ENCODE peak calls at places on chromosomes 13 and 19, in five cellular contexts. One of them, this sample, is unnamed.

GRCh38 chr19:45676851-45677263 is 8.8 kb downstream of the GIPR start:
- DNase-seq in K562: no peak
- DNase-seq in GM12892: peak
- DNase-seq in H1: no peak
- DNase-seq in HepG2: no peak
- DNase-seq in this sample: no peak

GRCh38 chr13:75666646-75667351 is 30.7 kb downstream of the LMO7 start:
- DNase-seq in H1: no peak
- DNase-seq in GM12892: no peak
- DNase-seq in HepG2: no peak
- DNase-seq in K562: no peak
- DNase-seq in this sample: no peak

GRCh38 chr13:31913459-31913858 is 118.1 kb upstream of the FRY start:
- DNase-seq in K562: no peak
- DNase-seq in GM12892: no peak
- DNase-seq in H1: no peak
- DNase-seq in HepG2: no peak
- DNase-seq in this sample: no peak

GRCh38 chr19:34482380-34483250 is 1.1 kb downstream of the WTIP start:
- DNase-seq in K562: no peak
- DNase-seq in H1: no peak
- DNase-seq in GM12892: no peak
- DNase-seq in HepG2: no peak
- DNase-seq in this sample: no peak

GRCh38 chr19:45901912-45902650 is at the start of gene MYPOP:
- DNase-seq in K562: no peak
- DNase-seq in H1: no peak
- DNase-seq in GM12892: no peak
- DNase-seq in HepG2: no peak
- DNase-seq in this sample: no peak

GRCh38 chr13:61202042-61202441 is 213.6 kb downstream of the PCDH20 start:
- DNase-seq in K562: no peak
- DNase-seq in H1: peak
- DNase-seq in GM12892: no peak
- DNase-seq in HepG2: no peak
- DNase-seq in this sample: no peak

GRCh38 chr19:57558525-57558924 is 1.1 kb downstream of the ZNF550 start:
- DNase-seq in HepG2: peak
- DNase-seq in K562: peak
- DNase-seq in H1: no peak
- DNase-seq in GM12892: no peak
- DNase-seq in this sample: no peak

GRCh38 chr13:103799028-103799427 is 732.8 kb upstream of the SLC10A2 start:
- DNase-seq in GM12892: no peak
- DNase-seq in K562: no peak
- DNase-seq in HepG2: no peak
- DNase-seq in H1: no peak
- DNase-seq in this sample: no peak

GRCh38 chr13:71368301-71368700 is 498.7 kb downstream of the DACH1 start:
- DNase-seq in H1: no peak
- DNase-seq in HepG2: no peak
- DNase-seq in GM12892: no peak
- DNase-seq in K562: no peak
- DNase-seq in this sample: no peak

GRCh38 chr19:4059931-4060620 is 6.6 kb downstream of the ZBTB7A start:
- DNase-seq in K562: peak
- DNase-seq in H1: no peak
- DNase-seq in GM12892: peak
- DNase-seq in HepG2: no peak
- DNase-seq in this sample: no peak

GRCh38 chr13:47908200-47908902 is 92.7 kb downstream of the SUCLA2 start:
- DNase-seq in H1: no peak
- DNase-seq in GM12892: no peak
- DNase-seq in HepG2: peak
- DNase-seq in K562: no peak
- DNase-seq in this sample: no peak

GRCh38 chr19:18915639-18916038 is 3.5 kb downstream of the COPE start:
- DNase-seq in H1: no peak
- DNase-seq in K562: no peak
- DNase-seq in GM12892: no peak
- DNase-seq in HepG2: peak
- DNase-seq in this sample: no peak

GRCh38 chr19:38769635-38770211 is 3.6 kb downstream of the LGALS7 start:
- DNase-seq in HepG2: no peak
- DNase-seq in GM12892: peak
- DNase-seq in H1: no peak
- DNase-seq in K562: peak
- DNase-seq in this sample: peak

GRCh38 chr19:35442091-35442490 is 6.0 kb upstream of the FFAR2 start:
- DNase-seq in K562: no peak
- DNase-seq in GM12892: no peak
- DNase-seq in H1: no peak
- DNase-seq in HepG2: no peak
- DNase-seq in this sample: no peak

GRCh38 chr19:41734585-41734984 is 20.7 kb upstream of the CEACAM6 start:
- DNase-seq in H1: no peak
- DNase-seq in HepG2: no peak
- DNase-seq in GM12892: no peak
- DNase-seq in K562: no peak
- DNase-seq in this sample: no peak

GRCh38 chr13:48749144-48749543 is 95.4 kb downstream of the CYSLTR2 start:
- DNase-seq in H1: no peak
- DNase-seq in K562: no peak
- DNase-seq in GM12892: no peak
- DNase-seq in HepG2: no peak
- DNase-seq in this sample: no peak

GRCh38 chr13:21243045-21243842 is 66.8 kb downstream of the MRPL57 start:
- DNase-seq in H1: no peak
- DNase-seq in HepG2: no peak
- DNase-seq in GM12892: no peak
- DNase-seq in K562: peak
- DNase-seq in this sample: no peak

GRCh38 chr19:43395561-43395960 is 19.1 kb upstream of the TEX101 start:
- DNase-seq in GM12892: no peak
- DNase-seq in H1: no peak
- DNase-seq in HepG2: no peak
- DNase-seq in K562: no peak
- DNase-seq in this sample: no peak

GRCh38 chr13:32984857-32985626 is 31.2 kb upstream of the KL start:
- DNase-seq in GM12892: no peak
- DNase-seq in HepG2: no peak
- DNase-seq in K562: no peak
- DNase-seq in H1: no peak
- DNase-seq in this sample: no peak

GRCh38 chr13:110278859-110279258 is 28.1 kb downstream of the COL4A1 start:
- DNase-seq in HepG2: no peak
- DNase-seq in K562: no peak
- DNase-seq in H1: no peak
- DNase-seq in GM12892: no peak
- DNase-seq in this sample: no peak

GRCh38 chr19:35224681-35225604 is 3.6 kb downstream of the FAM187B start:
- DNase-seq in K562: peak
- DNase-seq in HepG2: no peak
- DNase-seq in H1: no peak
- DNase-seq in GM12892: no peak
- DNase-seq in this sample: no peak

GRCh38 chr19:55447421-55448174 is 4.5 kb upstream of the SHISA7 start:
- DNase-seq in GM12892: no peak
- DNase-seq in K562: peak
- DNase-seq in H1: no peak
- DNase-seq in HepG2: no peak
- DNase-seq in this sample: no peak

GRCh38 chr19:3618811-3619630 is 7.6 kb downstream of the CACTIN start:
- DNase-seq in HepG2: no peak
- DNase-seq in GM12892: no peak
- DNase-seq in H1: no peak
- DNase-seq in K562: peak
- DNase-seq in this sample: no peak

GRCh38 chr13:76696370-76696769 is 189.8 kb downstream of the KCTD12 start:
- DNase-seq in K562: no peak
- DNase-seq in GM12892: no peak
- DNase-seq in HepG2: peak
- DNase-seq in H1: no peak
- DNase-seq in this sample: no peak

GRCh38 chr19:18424890-18425514 is 5.8 kb downstream of the SSBP4 start:
- DNase-seq in H1: no peak
- DNase-seq in GM12892: no peak
- DNase-seq in K562: no peak
- DNase-seq in HepG2: no peak
- DNase-seq in this sample: no peak

GRCh38 chr19:6238256-6238642 is 41.5 kb downstream of the MLLT1 start:
- DNase-seq in GM12892: peak
- DNase-seq in HepG2: no peak
- DNase-seq in K562: peak
- DNase-seq in H1: no peak
- DNase-seq in this sample: peak

DNA sequence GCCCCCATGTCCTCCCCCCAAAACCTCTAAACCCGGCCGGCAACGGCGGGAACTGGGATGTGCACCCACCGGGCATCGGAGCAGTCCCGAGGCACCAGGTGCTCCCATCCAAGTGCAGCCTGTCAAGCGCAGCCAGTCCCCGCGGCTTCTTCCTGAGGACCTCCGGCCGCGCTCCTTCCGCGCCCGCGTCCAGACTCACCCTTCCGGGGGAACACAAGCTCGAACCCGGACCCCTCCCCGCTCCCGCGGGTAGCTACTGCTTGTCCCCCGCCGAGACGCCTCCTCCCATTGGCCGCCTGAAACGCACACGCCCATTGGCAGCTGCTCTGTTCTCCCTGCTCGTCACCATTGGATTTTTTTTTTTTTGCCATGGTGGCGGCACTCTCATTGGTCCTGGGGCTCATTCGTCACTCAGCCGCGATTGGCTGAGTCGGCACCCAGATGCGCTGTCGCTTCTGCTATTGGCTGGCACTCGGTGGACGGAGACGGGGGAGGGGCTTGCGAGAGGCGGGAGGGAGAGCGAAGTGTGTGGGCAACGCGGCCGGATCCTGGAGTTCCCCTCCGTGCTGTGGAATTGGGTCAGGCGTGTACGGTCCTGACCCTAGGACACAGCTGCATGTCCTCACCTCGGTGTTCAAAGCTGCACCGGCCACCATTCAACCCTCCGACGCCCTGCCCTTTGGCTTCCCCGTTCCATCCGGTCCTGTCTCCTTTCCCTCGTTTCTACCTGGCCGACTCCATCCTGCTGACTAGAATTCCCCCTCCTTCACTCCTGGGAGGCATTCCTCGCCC is at the start of gene TYK2:
- DNase-seq in K562: peak
- DNase-seq in GM12892: peak
- DNase-seq in HepG2: peak
- DNase-seq in H1: peak
- DNase-seq in this sample: peak
- TF ChIP-seq POLR2A in K562: peak
- TF ChIP-seq POLR2A in GM12892: peak
- TF ChIP-seq POLR2A in HepG2: peak
- TF ChIP-seq POLR2A in H1: peak
- TF ChIP-seq POLR2A in this sample: peak

GRCh38 chr19:12759686-12760085 is 8.1 kb downstream of the BEST2 start:
- DNase-seq in K562: no peak
- DNase-seq in GM12892: no peak
- DNase-seq in H1: no peak
- DNase-seq in HepG2: no peak
- DNase-seq in this sample: no peak

GRCh38 chr19:12754465-12755196 is 3.0 kb downstream of the BEST2 start:
- DNase-seq in GM12892: no peak
- DNase-seq in HepG2: no peak
- DNase-seq in K562: no peak
- DNase-seq in H1: no peak
- DNase-seq in this sample: no peak

GRCh38 chr19:12756150-12756883 is 4.7 kb downstream of the BEST2 start:
- DNase-seq in HepG2: no peak
- DNase-seq in GM12892: no peak
- DNase-seq in H1: no peak
- DNase-seq in K562: no peak
- DNase-seq in this sample: no peak

GRCh38 chr19:12763100-12763499 is 11.5 kb downstream of the BEST2 start:
- DNase-seq in K562: no peak
- DNase-seq in HepG2: no peak
- DNase-seq in GM12892: no peak
- DNase-seq in H1: no peak
- DNase-seq in this sample: no peak

GRCh38 chr19:12757544-12758274 is 6.1 kb downstream of the BEST2 start:
- DNase-seq in GM12892: peak
- DNase-seq in K562: peak
- DNase-seq in H1: peak
- DNase-seq in HepG2: peak
- DNase-seq in this sample: peak
- TF ChIP-seq TAF1 in GM12892: no peak
- TF ChIP-seq TAF1 in K562: no peak
- TF ChIP-seq TAF1 in H1: peak
- TF ChIP-seq TAF1 in HepG2: no peak
- TF ChIP-seq TAF1 in this sample: no peak

GRCh38 chr13:73224708-73225107 is 165.9 kb downstream of the KLF5 start:
- DNase-seq in GM12892: no peak
- DNase-seq in HepG2: no peak
- DNase-seq in H1: no peak
- DNase-seq in K562: no peak
- DNase-seq in this sample: no peak

GRCh38 chr13:73228546-73228945 is 169.7 kb downstream of the KLF5 start:
- DNase-seq in HepG2: no peak
- DNase-seq in GM12892: no peak
- DNase-seq in K562: no peak
- DNase-seq in H1: no peak
- DNase-seq in this sample: no peak

GRCh38 chr13:73223372-73223781 is 164.6 kb downstream of the KLF5 start:
- DNase-seq in GM12892: no peak
- DNase-seq in HepG2: no peak
- DNase-seq in K562: no peak
- DNase-seq in H1: no peak
- DNase-seq in this sample: no peak

GRCh38 chr13:73222627-73223026 is 163.8 kb downstream of the KLF5 start:
- DNase-seq in HepG2: no peak
- DNase-seq in H1: no peak
- DNase-seq in GM12892: no peak
- DNase-seq in K562: no peak
- DNase-seq in this sample: no peak

DNA sequence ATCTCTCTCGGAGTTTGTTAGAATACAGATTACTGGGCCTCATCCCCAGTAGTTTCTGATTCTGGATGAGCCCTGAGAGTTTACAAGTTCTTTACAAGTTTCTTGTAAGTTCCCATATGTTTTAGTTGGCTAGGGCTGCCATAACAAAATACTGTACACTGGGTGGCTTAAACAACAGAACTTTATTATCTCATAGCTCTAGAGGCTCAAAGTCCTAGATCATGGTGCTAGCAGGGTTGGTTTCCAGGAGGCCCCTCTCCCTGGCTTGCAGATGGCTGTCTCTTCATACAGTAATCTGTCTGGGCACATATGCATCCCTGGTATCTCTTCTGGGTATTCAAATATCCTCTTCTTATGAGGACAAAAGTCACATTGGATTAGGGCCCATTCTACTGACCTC is 167.2 kb downstream of the KLF5 start:
- DNase-seq in H1: no peak
- DNase-seq in GM12892: no peak
- DNase-seq in HepG2: no peak
- DNase-seq in K562: no peak
- DNase-seq in this sample: no peak
- TF ChIP-seq POLR2A in H1: no peak
- TF ChIP-seq POLR2A in GM12892: no peak
- TF ChIP-seq POLR2A in HepG2: no peak
- TF ChIP-seq POLR2A in K562: no peak
- TF ChIP-seq POLR2A in this sample: no peak

GRCh38 chr13:113169277-113170272 is 11.1 kb downstream of the PROZ start:
- DNase-seq in H1: no peak
- DNase-seq in GM12892: no peak
- DNase-seq in K562: no peak
- DNase-seq in HepG2: peak
- DNase-seq in this sample: no peak
- TF ChIP-seq TAF1 in H1: no peak
- TF ChIP-seq TAF1 in GM12892: no peak
- TF ChIP-seq TAF1 in K562: no peak
- TF ChIP-seq TAF1 in HepG2: no peak
- TF ChIP-seq TAF1 in this sample: no peak